ENCODE peak calls at places on chromosomes 2 and 18, in six cellular contexts. X is MM.1S, D is GM23248, E is SK-N-SH, H is PC-3, L is HCT116. V is an unnamed sample.

GRCh38 chr2:181892795-181893435 is 1.4 kb downstream of the ITPRID2 start:
- DNase-seq in X (no peak), D (peak; percentile 64), E (no peak), H (peak; percentile 67), L (peak; percentile 38), V (no peak)

GRCh38 chr2:203225423-203226039 is 13.3 kb upstream of the CYP20A1 start:
- DNase-seq in X (peak; percentile 29), D (peak; percentile 41), E (no peak), H (peak; percentile 52), L (peak; percentile 13), V (peak; percentile 42)

GRCh38 chr2:163713534-163714311 is 22.1 kb downstream of the FIGN start:
- DNase-seq in X (no peak), D (no peak), E (peak; percentile 36), H (no peak), L (no peak), V (peak; percentile 79)

GRCh38 chr2:188024811-188025210 is 266.9 kb upstream of the GULP1 start:
- DNase-seq in X (no peak), D (no peak), E (no peak), H (no peak), L (no peak), V (no peak)

GRCh38 chr18:75127143-75128021 is 81.6 kb downstream of the PTGR3 start:
- DNase-seq in X (no peak), D (no peak), E (no peak), H (peak; percentile 23), L (no peak), V (no peak)

GRCh38 chr2:158501301-158501700 is 44.5 kb downstream of the PKP4 start:
- DNase-seq in X (no peak), D (no peak), E (no peak), H (no peak), L (no peak), V (no peak)

GRCh38 chr18:54825626-54826344 is 2.5 kb upstream of the RAB27B start:
- DNase-seq in X (no peak), D (no peak), E (peak; percentile 45), H (no peak), L (no peak), V (no peak)

GRCh38 chr2:6865346-6866238 is at the start of gene CMPK2:
- DNase-seq in X (peak; percentile 89), D (peak; percentile 68), E (peak; percentile 95), H (peak; percentile 67), L (no peak), V (peak; percentile 67)

GRCh38 chr2:96768083-96768561 is 7.4 kb downstream of the CNNM4 start:
- DNase-seq in X (no peak), D (no peak), E (no peak), H (peak; percentile 72), L (no peak), V (no peak)

GRCh38 chr2:173048901-173049661 is 26.6 kb upstream of the MAP3K20 start:
- DNase-seq in X (no peak), D (peak; percentile 99), E (no peak), H (peak; percentile 97), L (peak; percentile 97), V (no peak)

GRCh38 chr2:17539596-17539992 is 902 bp upstream of the VSNL1 start:
- DNase-seq in X (no peak), D (peak; percentile 33), E (peak; percentile 45), H (no peak), L (peak; percentile 62), V (peak; percentile 50)

GRCh38 chr2:227464356-227464755 is 7.6 kb upstream of the AGFG1 start:
- DNase-seq in X (no peak), D (no peak), E (no peak), H (no peak), L (no peak), V (no peak)

GRCh38 chr2:152558174-152559091 is 158.8 kb downstream of the PRPF40A start:
- DNase-seq in X (no peak), D (peak; percentile 84), E (no peak), H (peak; percentile 72), L (no peak), V (no peak)

GRCh38 chr2:16140771-16141640 is 200.7 kb downstream of the MYCN start:
- DNase-seq in X (no peak), D (no peak), E (no peak), H (no peak), L (no peak), V (no peak)

GRCh38 chr2:146661494-146662096 is 1183.2 kb upstream of the ACVR2A start:
- DNase-seq in X (peak; percentile 24), D (peak; percentile 69), E (peak; percentile 3), H (peak; percentile 64), L (peak; percentile 37), V (peak; percentile 66)

GRCh38 chr2:151437630-151438029 is 27.9 kb downstream of the RIF1 start:
- DNase-seq in X (peak; percentile 18), D (peak; percentile 36), E (peak; percentile 28), H (peak; percentile 61), L (peak; percentile 10), V (peak; percentile 2)

GRCh38 chr2:119233326-119234020 is 9.8 kb downstream of the STEAP3 start:
- DNase-seq in X (no peak), D (peak; percentile 63), E (no peak), H (peak; percentile 45), L (no peak), V (no peak)

GRCh38 chr18:31586616-31587015 is 5.1 kb upstream of the TTR start:
- DNase-seq in X (no peak), D (no peak), E (no peak), H (no peak), L (no peak), V (no peak)

GRCh38 chr2:60867848-60868247 is 13.5 kb upstream of the REL start:
- DNase-seq in X (no peak), D (no peak), E (no peak), H (no peak), L (no peak), V (no peak)

GRCh38 chr2:32422133-32422532 is 65.3 kb downstream of the BIRC6 start:
- DNase-seq in X (no peak), D (peak; percentile 46), E (no peak), H (no peak), L (no peak), V (no peak)

GRCh38 chr18:31548825-31549224 is 42.9 kb upstream of the TTR start:
- DNase-seq in X (no peak), D (no peak), E (no peak), H (no peak), L (no peak), V (no peak)

GRCh38 chr2:88739985-88740600 is 48.6 kb downstream of the RPIA start:
- DNase-seq in X (peak; percentile 79), D (peak; percentile 65), E (peak; percentile 75), H (peak; percentile 80), L (peak; percentile 46), V (peak; percentile 66)

GRCh38 chr2:236577481-236578410 is 8.1 kb downstream of the ACKR3 start:
- DNase-seq in X (no peak), D (no peak), E (no peak), H (no peak), L (no peak), V (no peak)

DNA sequence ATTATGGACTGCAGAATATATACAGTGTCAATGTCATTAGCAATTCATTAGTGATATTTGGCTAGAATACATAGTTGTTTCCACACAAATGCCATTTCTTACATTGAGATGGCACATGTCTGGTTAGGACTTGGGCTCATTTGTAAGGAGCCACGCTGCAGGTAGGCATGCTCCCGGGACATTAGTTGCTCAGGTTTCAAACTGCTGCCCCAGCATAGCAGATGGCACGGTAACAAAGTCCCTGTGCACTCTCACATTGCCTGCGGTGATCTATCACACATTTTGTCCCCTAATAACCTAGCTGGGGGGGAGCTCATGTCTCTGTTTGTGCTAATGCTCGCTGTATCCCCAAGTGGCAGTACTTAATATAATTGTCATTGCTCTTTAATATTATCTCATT is 185.1 kb downstream of the NEDD4L start:
- DNase-seq in X (no peak), D (no peak), E (no peak), H (no peak), L (no peak), V (no peak)
- H3K4me1 ChIP-seq in X (no peaks in the 10 kb centered on the region), D (peaks cover 18% of the 10 kb centered on the region), E (peaks cover 11% of the 10 kb centered on the region), H (peaks cover 38% of the 10 kb centered on the region), L (peaks cover 44% of the 10 kb centered on the region), V (peaks cover 34% of the 10 kb centered on the region)

GRCh38 chr2:1784087-1784486 is 39.8 kb upstream of the PXDN start:
- DNase-seq in X (no peak), D (peak; percentile 25), E (peak; percentile 71), H (no peak), L (no peak), V (no peak)

GRCh38 chr2:1782514-1782913 is 38.2 kb upstream of the PXDN start:
- DNase-seq in X (no peak), D (no peak), E (no peak), H (no peak), L (no peak), V (no peak)

GRCh38 chr2:1780693-1781092 is 36.4 kb upstream of the PXDN start:
- DNase-seq in X (no peak), D (no peak), E (no peak), H (no peak), L (no peak), V (no peak)

GRCh38 chr2:1778566-1778965 is 34.3 kb upstream of the PXDN start:
- DNase-seq in X (no peak), D (no peak), E (no peak), H (no peak), L (no peak), V (no peak)

GRCh38 chr2:1781291-1782080 is 37.2 kb upstream of the PXDN start:
- DNase-seq in X (no peak), D (no peak), E (no peak), H (no peak), L (peak; percentile 1), V (no peak)
- TF ChIP-seq EZH2phosphoT487 in X (no peak), D (no peak), E (no peak), H (no peak), L (no peak), V (no peak)

DNA sequence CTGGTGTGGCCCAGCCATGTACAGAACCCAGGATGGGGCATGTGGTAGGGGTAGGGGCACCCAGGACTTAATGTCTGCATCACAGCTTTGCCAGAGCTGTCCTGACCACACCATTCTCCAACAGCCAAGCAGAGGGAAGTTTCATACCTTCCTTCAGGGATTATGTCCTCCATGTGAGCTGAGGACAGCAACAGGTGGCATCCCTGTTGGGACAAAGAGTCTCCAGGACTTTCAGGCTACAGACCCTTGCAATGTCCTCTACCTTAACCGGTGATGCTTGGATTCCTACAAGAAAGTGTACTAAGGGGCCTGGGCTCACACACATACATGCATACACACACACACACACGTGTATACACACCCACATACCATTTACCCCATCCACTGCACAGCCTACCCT is 227.0 kb upstream of the SIX2 start:
- DNase-seq in X (no peak), D (no peak), E (no peak), H (no peak), L (no peak), V (no peak)
- H3K9ac ChIP-seq in X (no peak overlapping the region), D (no peak overlapping the region), E (no peak overlapping the region), H (no peak overlapping the region), L (no peak overlapping the region), V (no peak overlapping the region)

GRCh38 chr18:10476430-10476829 is 22.0 kb downstream of the APCDD1 start:
- DNase-seq in X (no peak), D (peak; percentile 34), E (peak; percentile 81), H (no peak), L (no peak), V (no peak)

GRCh38 chr18:10474309-10474708 is 19.9 kb downstream of the APCDD1 start:
- DNase-seq in X (no peak), D (no peak), E (no peak), H (no peak), L (no peak), V (no peak)

GRCh38 chr18:10477863-10478260 is 23.4 kb downstream of the APCDD1 start:
- DNase-seq in X (no peak), D (no peak), E (no peak), H (no peak), L (no peak), V (no peak)

GRCh38 chr18:10475633-10476388 is 21.4 kb downstream of the APCDD1 start:
- DNase-seq in X (no peak), D (no peak), E (no peak), H (no peak), L (no peak), V (no peak)

GRCh38 chr18:10477121-10477862 is 22.9 kb downstream of the APCDD1 start:
- DNase-seq in X (no peak), D (no peak), E (no peak), H (no peak), L (no peak), V (no peak)
- H3K4me1 ChIP-seq in X (no peaks in the 10 kb centered on the region), D (no peaks in the 10 kb centered on the region), E (peaks cover 11% of the 10 kb centered on the region), H (no peaks in the 10 kb centered on the region), L (no peaks in the 10 kb centered on the region), V (peaks cover 6% of the 10 kb centered on the region)